ENCODE peak calls at places on chromosomes 6 and 20, in nine cellular contexts. One of them, this sample, is unnamed.

GRCh38 chr6:52077180-52077884 is 10.1 kb downstream of the PKHD1 start:
- DNase-seq in thoracic aorta: no peak
- DNase-seq in activated naive CD4-positive, alpha-beta T cell: no peak
- DNase-seq in PC-9: no peak
- DNase-seq in SIG-M5: no peak
- DNase-seq in T-helper 2 cell: no peak
- DNase-seq in AG04450: no peak
- DNase-seq in RWPE1: no peak
- DNase-seq in SW 1271: no peak
- DNase-seq in this sample: peak

GRCh38 chr6:40674170-40674569 is 87.0 kb upstream of the LRFN2 start:
- DNase-seq in SIG-M5: no peak
- DNase-seq in activated naive CD4-positive, alpha-beta T cell: no peak
- DNase-seq in RWPE1: no peak
- DNase-seq in PC-9: no peak
- DNase-seq in T-helper 2 cell: no peak
- DNase-seq in thoracic aorta: no peak
- DNase-seq in AG04450: no peak
- DNase-seq in SW 1271: no peak
- DNase-seq in this sample: no peak

GRCh38 chr6:75735491-75736186 is 13.4 kb upstream of the MYO6 start:
- DNase-seq in thoracic aorta: no peak
- DNase-seq in RWPE1: peak
- DNase-seq in T-helper 2 cell: no peak
- DNase-seq in SIG-M5: no peak
- DNase-seq in AG04450: no peak
- DNase-seq in activated naive CD4-positive, alpha-beta T cell: no peak
- DNase-seq in PC-9: peak
- DNase-seq in SW 1271: no peak
- DNase-seq in this sample: peak

GRCh38 chr6:47106721-47107197 is 64.6 kb upstream of the ADGRF1 start:
- DNase-seq in RWPE1: no peak
- DNase-seq in thoracic aorta: no peak
- DNase-seq in SIG-M5: no peak
- DNase-seq in SW 1271: peak
- DNase-seq in activated naive CD4-positive, alpha-beta T cell: no peak
- DNase-seq in AG04450: no peak
- DNase-seq in PC-9: peak
- DNase-seq in T-helper 2 cell: no peak
- DNase-seq in this sample: peak

GRCh38 chr6:39520943-39521342 is 198.4 kb upstream of the KCNK16 start:
- DNase-seq in PC-9: no peak
- DNase-seq in activated naive CD4-positive, alpha-beta T cell: no peak
- DNase-seq in RWPE1: no peak
- DNase-seq in SW 1271: no peak
- DNase-seq in SIG-M5: no peak
- DNase-seq in thoracic aorta: no peak
- DNase-seq in T-helper 2 cell: no peak
- DNase-seq in AG04450: no peak
- DNase-seq in this sample: no peak

GRCh38 chr6:3722785-3723184 is 28.7 kb downstream of the PXDC1 start:
- DNase-seq in RWPE1: no peak
- DNase-seq in AG04450: no peak
- DNase-seq in SW 1271: no peak
- DNase-seq in SIG-M5: no peak
- DNase-seq in activated naive CD4-positive, alpha-beta T cell: no peak
- DNase-seq in T-helper 2 cell: no peak
- DNase-seq in thoracic aorta: no peak
- DNase-seq in PC-9: no peak
- DNase-seq in this sample: no peak

GRCh38 chr6:23097569-23097968 is 528.2 kb downstream of the HDGFL1 start:
- DNase-seq in T-helper 2 cell: no peak
- DNase-seq in activated naive CD4-positive, alpha-beta T cell: no peak
- DNase-seq in SW 1271: no peak
- DNase-seq in RWPE1: no peak
- DNase-seq in SIG-M5: no peak
- DNase-seq in AG04450: no peak
- DNase-seq in PC-9: no peak
- DNase-seq in thoracic aorta: no peak
- DNase-seq in this sample: no peak

GRCh38 chr6:107853226-107853625 is 29.1 kb upstream of the SCML4 start:
- DNase-seq in AG04450: no peak
- DNase-seq in thoracic aorta: no peak
- DNase-seq in T-helper 2 cell: peak
- DNase-seq in SIG-M5: no peak
- DNase-seq in RWPE1: no peak
- DNase-seq in PC-9: no peak
- DNase-seq in SW 1271: no peak
- DNase-seq in activated naive CD4-positive, alpha-beta T cell: no peak
- DNase-seq in this sample: no peak

GRCh38 chr6:134372603-134373281 is 54.8 kb upstream of the SGK1 start:
- DNase-seq in T-helper 2 cell: no peak
- DNase-seq in activated naive CD4-positive, alpha-beta T cell: no peak
- DNase-seq in thoracic aorta: no peak
- DNase-seq in AG04450: no peak
- DNase-seq in PC-9: peak
- DNase-seq in SW 1271: no peak
- DNase-seq in RWPE1: no peak
- DNase-seq in SIG-M5: no peak
- DNase-seq in this sample: no peak

GRCh38 chr20:53623454-53624206 is 30.0 kb upstream of the ZNF217 start:
- DNase-seq in SW 1271: peak
- DNase-seq in RWPE1: peak
- DNase-seq in PC-9: peak
- DNase-seq in thoracic aorta: no peak
- DNase-seq in SIG-M5: no peak
- DNase-seq in AG04450: no peak
- DNase-seq in activated naive CD4-positive, alpha-beta T cell: no peak
- DNase-seq in T-helper 2 cell: peak
- DNase-seq in this sample: peak

GRCh38 chr6:166259296-166259977 is 48.8 kb downstream of the PRR18 start:
- DNase-seq in thoracic aorta: no peak
- DNase-seq in PC-9: no peak
- DNase-seq in activated naive CD4-positive, alpha-beta T cell: no peak
- DNase-seq in SIG-M5: no peak
- DNase-seq in SW 1271: no peak
- DNase-seq in AG04450: no peak
- DNase-seq in RWPE1: no peak
- DNase-seq in T-helper 2 cell: no peak
- DNase-seq in this sample: no peak

GRCh38 chr6:35096129-35096852 is 44.8 kb downstream of the TCP11 start:
- DNase-seq in T-helper 2 cell: no peak
- DNase-seq in PC-9: no peak
- DNase-seq in SIG-M5: no peak
- DNase-seq in AG04450: peak
- DNase-seq in activated naive CD4-positive, alpha-beta T cell: no peak
- DNase-seq in RWPE1: peak
- DNase-seq in thoracic aorta: no peak
- DNase-seq in SW 1271: no peak
- DNase-seq in this sample: peak

GRCh38 chr20:23146857-23147256 is 60.7 kb upstream of the CD93 start:
- DNase-seq in RWPE1: no peak
- DNase-seq in SW 1271: no peak
- DNase-seq in T-helper 2 cell: no peak
- DNase-seq in thoracic aorta: no peak
- DNase-seq in AG04450: no peak
- DNase-seq in PC-9: no peak
- DNase-seq in SIG-M5: no peak
- DNase-seq in activated naive CD4-positive, alpha-beta T cell: no peak
- DNase-seq in this sample: no peak

GRCh38 chr6:11830520-11830919 is 51.9 kb upstream of the ADTRP start:
- DNase-seq in PC-9: no peak
- DNase-seq in RWPE1: no peak
- DNase-seq in SIG-M5: no peak
- DNase-seq in AG04450: no peak
- DNase-seq in thoracic aorta: no peak
- DNase-seq in SW 1271: no peak
- DNase-seq in activated naive CD4-positive, alpha-beta T cell: no peak
- DNase-seq in T-helper 2 cell: no peak
- DNase-seq in this sample: no peak

GRCh38 chr6:125850361-125850760 is 59.6 kb downstream of the NCOA7 start:
- DNase-seq in thoracic aorta: no peak
- DNase-seq in SIG-M5: no peak
- DNase-seq in RWPE1: no peak
- DNase-seq in activated naive CD4-positive, alpha-beta T cell: no peak
- DNase-seq in AG04450: no peak
- DNase-seq in PC-9: no peak
- DNase-seq in T-helper 2 cell: no peak
- DNase-seq in SW 1271: no peak
- DNase-seq in this sample: no peak

GRCh38 chr6:142926494-142927273 is 18.3 kb downstream of the HIVEP2 start:
- DNase-seq in RWPE1: peak
- DNase-seq in AG04450: no peak
- DNase-seq in SW 1271: peak
- DNase-seq in T-helper 2 cell: peak
- DNase-seq in thoracic aorta: no peak
- DNase-seq in SIG-M5: no peak
- DNase-seq in activated naive CD4-positive, alpha-beta T cell: peak
- DNase-seq in PC-9: no peak
- DNase-seq in this sample: peak

GRCh38 chr6:156131221-156131903 is 645.8 kb upstream of the ARID1B start:
- DNase-seq in thoracic aorta: no peak
- DNase-seq in SIG-M5: no peak
- DNase-seq in activated naive CD4-positive, alpha-beta T cell: no peak
- DNase-seq in AG04450: no peak
- DNase-seq in PC-9: no peak
- DNase-seq in RWPE1: no peak
- DNase-seq in SW 1271: no peak
- DNase-seq in T-helper 2 cell: no peak
- DNase-seq in this sample: no peak

GRCh38 chr6:44451803-44452690 is 64.5 kb downstream of the CDC5L start:
- DNase-seq in SW 1271: no peak
- DNase-seq in activated naive CD4-positive, alpha-beta T cell: no peak
- DNase-seq in thoracic aorta: no peak
- DNase-seq in AG04450: no peak
- DNase-seq in RWPE1: no peak
- DNase-seq in SIG-M5: no peak
- DNase-seq in PC-9: no peak
- DNase-seq in T-helper 2 cell: no peak
- DNase-seq in this sample: no peak

GRCh38 chr20:62452475-62453095 is 23.2 kb downstream of the GATA5 start:
- DNase-seq in SW 1271: no peak
- DNase-seq in thoracic aorta: no peak
- DNase-seq in AG04450: no peak
- DNase-seq in SIG-M5: no peak
- DNase-seq in T-helper 2 cell: no peak
- DNase-seq in activated naive CD4-positive, alpha-beta T cell: no peak
- DNase-seq in RWPE1: peak
- DNase-seq in PC-9: no peak
- DNase-seq in this sample: peak

GRCh38 chr6:147974376-147974775 is 368.3 kb upstream of the SASH1 start:
- DNase-seq in T-helper 2 cell: no peak
- DNase-seq in PC-9: peak
- DNase-seq in thoracic aorta: no peak
- DNase-seq in AG04450: no peak
- DNase-seq in SIG-M5: no peak
- DNase-seq in SW 1271: no peak
- DNase-seq in RWPE1: peak
- DNase-seq in activated naive CD4-positive, alpha-beta T cell: no peak
- DNase-seq in this sample: no peak

GRCh38 chr6:99736302-99736701 is 129.7 kb downstream of the PRDM13 start:
- DNase-seq in SIG-M5: no peak
- DNase-seq in SW 1271: no peak
- DNase-seq in activated naive CD4-positive, alpha-beta T cell: no peak
- DNase-seq in T-helper 2 cell: no peak
- DNase-seq in PC-9: no peak
- DNase-seq in thoracic aorta: no peak
- DNase-seq in RWPE1: no peak
- DNase-seq in AG04450: no peak
- DNase-seq in this sample: peak

GRCh38 chr6:142537612-142538478 is 236.0 kb downstream of the ADGRG6 start:
- DNase-seq in T-helper 2 cell: no peak
- DNase-seq in AG04450: no peak
- DNase-seq in SW 1271: peak
- DNase-seq in PC-9: no peak
- DNase-seq in RWPE1: no peak
- DNase-seq in thoracic aorta: no peak
- DNase-seq in SIG-M5: no peak
- DNase-seq in activated naive CD4-positive, alpha-beta T cell: no peak
- DNase-seq in this sample: peak

GRCh38 chr6:154307696-154308425 is 48.7 kb downstream of the IPCEF1 start:
- DNase-seq in RWPE1: no peak
- DNase-seq in thoracic aorta: no peak
- DNase-seq in activated naive CD4-positive, alpha-beta T cell: no peak
- DNase-seq in AG04450: no peak
- DNase-seq in PC-9: no peak
- DNase-seq in SW 1271: no peak
- DNase-seq in T-helper 2 cell: no peak
- DNase-seq in SIG-M5: no peak
- DNase-seq in this sample: no peak

GRCh38 chr6:85390775-85391174 is 59.1 kb upstream of the NT5E start:
- DNase-seq in thoracic aorta: no peak
- DNase-seq in RWPE1: no peak
- DNase-seq in SIG-M5: no peak
- DNase-seq in T-helper 2 cell: no peak
- DNase-seq in PC-9: no peak
- DNase-seq in AG04450: no peak
- DNase-seq in SW 1271: no peak
- DNase-seq in activated naive CD4-positive, alpha-beta T cell: no peak
- DNase-seq in this sample: no peak

This sample was measured in HT-29.